ENCODE peak calls at places on chromosomes 16 and 17, in four cellular contexts. X is A549, H is transverse colon, M is prostate gland. N is an unnamed sample.

GRCh38 chr17:18362509-18363020 is 785 bp downstream of the SHMT1 start:
- DNase-seq in X (peak; percentile 34), H (peak; percentile 68), M (peak; percentile 33), N (peak; percentile 89)

GRCh38 chr16:1626776-1627175 is 14.6 kb downstream of the CRAMP1 start:
- DNase-seq in X (no peak), H (no peak), M (no peak), N (no peak)

GRCh38 chr16:83623091-83623730 is 184.6 kb upstream of the HSBP1 start:
- DNase-seq in X (no peak), H (no peak), M (no peak), N (no peak)

GRCh38 chr17:12659500-12659899 is 6.2 kb upstream of the MYOCD start:
- DNase-seq in X (peak; percentile 72), H (no peak), M (no peak), N (no peak)

GRCh38 chr16:29148867-29149272 is 164.0 kb downstream of the LAT start:
- DNase-seq in X (no peak), H (peak; percentile 60), M (no peak), N (no peak)

GRCh38 chr17:4584125-4584834 is at the start of gene SMTNL2:
- DNase-seq in X (no peak), H (no peak), M (no peak), N (peak; percentile 73)

GRCh38 chr17:8123695-8124349 is at the start of gene HES7:
- DNase-seq in X (peak; percentile 62), H (no peak), M (no peak), N (peak; percentile 79)

GRCh38 chr17:44829558-44830358 is at the start of gene GJC1:
- DNase-seq in X (peak; percentile 48), H (peak; percentile 10), M (no peak), N (peak; percentile 78)

GRCh38 chr17:35947156-35947585 is 3.7 kb upstream of the LYZL6 start:
- DNase-seq in X (peak; percentile 75), H (peak; percentile 62), M (no peak), N (no peak)

GRCh38 chr17:40582328-40582901 is 17.1 kb upstream of the CCR7 start:
- DNase-seq in X (no peak), H (peak; percentile 67), M (peak; percentile 83), N (no peak)

GRCh38 chr17:5861246-5861645 is 208.9 kb upstream of the WSCD1 start:
- DNase-seq in X (no peak), H (no peak), M (no peak), N (no peak)

GRCh38 chr17:55845385-55845784 is 94.5 kb downstream of the PCTP start:
- DNase-seq in X (peak; percentile 13), H (peak; percentile 33), M (peak; percentile 20), N (peak; percentile 82)

GRCh38 chr17:5537251-5537650 is 47.1 kb downstream of the NLRP1 start:
- DNase-seq in X (no peak), H (no peak), M (no peak), N (no peak)

GRCh38 chr17:36131436-36131835 is 27.8 kb downstream of the CCL4 start:
- DNase-seq in X (no peak), H (no peak), M (no peak), N (no peak)

GRCh38 chr16:85640254-85640558 is 27.1 kb downstream of the GSE1 start:
- DNase-seq in X (no peak), H (no peak), M (no peak), N (no peak)

GRCh38 chr17:31073411-31073810 is 21.4 kb upstream of the NF1 start:
- DNase-seq in X (no peak), H (peak; percentile 24), M (no peak), N (no peak)

GRCh38 chr16:49857423-49858181 is 1.7 kb upstream of the ZNF423 start:
- DNase-seq in X (peak; percentile 75), H (peak; percentile 76), M (no peak), N (peak; percentile 82)

GRCh38 chr17:31156326-31156725 is 61.5 kb downstream of the NF1 start:
- DNase-seq in X (no peak), H (no peak), M (no peak), N (no peak)

GRCh38 chr16:85126731-85127662 is 14.7 kb upstream of the CIBAR2 start:
- DNase-seq in X (no peak), H (no peak), M (no peak), N (no peak)

GRCh38 chr16:586645-587590 is 2.9 kb upstream of the RAB40C start:
- DNase-seq in X (no peak), H (no peak), M (no peak), N (no peak)
- TF ChIP-seq POLR2A in X (peak; percentile 28), H (no peak), M (no peak), N (no peak)

GRCh38 chr16:4386452-4386813 is 14.8 kb downstream of the VASN start:
- DNase-seq in X (no peak), H (no peak), M (no peak), N (no peak)

GRCh38 chr16:4386951-4387565 is 15.4 kb downstream of the VASN start:
- DNase-seq in X (no peak), H (no peak), M (no peak), N (no peak)

GRCh38 chr16:4384497-4384896 is 12.8 kb downstream of the VASN start:
- DNase-seq in X (no peak), H (no peak), M (no peak), N (no peak)

GRCh38 chr16:4385066-4385788 is 13.6 kb downstream of the VASN start:
- DNase-seq in X (no peak), H (no peak), M (no peak), N (no peak)

GRCh38 chr16:4385789-4386451 is 14.3 kb downstream of the VASN start:
- DNase-seq in X (no peak), H (no peak), M (no peak), N (no peak)
- TF ChIP-seq POLR2A in X (no peak), H (no peak), M (no peak), N (no peak)

DNA sequence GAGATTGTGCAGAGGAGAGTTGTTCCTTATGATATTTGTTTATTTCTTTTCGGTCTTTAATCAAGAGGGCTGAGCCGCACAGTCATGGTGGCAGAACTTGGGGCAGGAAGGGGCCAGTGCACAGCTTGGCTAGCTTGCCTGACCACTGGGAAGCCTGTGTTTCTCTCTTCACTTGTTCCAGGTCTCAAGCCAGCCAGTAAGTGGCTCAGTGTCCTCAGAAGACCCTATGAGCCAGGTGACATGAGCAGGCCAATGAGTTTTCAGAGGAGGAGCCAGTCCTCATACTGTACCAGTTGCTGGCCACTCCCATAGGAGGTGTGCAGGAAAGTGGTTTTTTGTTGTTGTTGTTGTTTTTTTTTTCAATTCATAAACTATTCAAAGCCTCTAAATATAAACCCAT is 15.2 kb downstream of the LYRM1 start:
- DNase-seq in X (no peak), H (no peak), M (no peak), N (no peak)
- TF ChIP-seq POLR2A in X (no peak), H (no peak), M (no peak), N (no peak)

DNA sequence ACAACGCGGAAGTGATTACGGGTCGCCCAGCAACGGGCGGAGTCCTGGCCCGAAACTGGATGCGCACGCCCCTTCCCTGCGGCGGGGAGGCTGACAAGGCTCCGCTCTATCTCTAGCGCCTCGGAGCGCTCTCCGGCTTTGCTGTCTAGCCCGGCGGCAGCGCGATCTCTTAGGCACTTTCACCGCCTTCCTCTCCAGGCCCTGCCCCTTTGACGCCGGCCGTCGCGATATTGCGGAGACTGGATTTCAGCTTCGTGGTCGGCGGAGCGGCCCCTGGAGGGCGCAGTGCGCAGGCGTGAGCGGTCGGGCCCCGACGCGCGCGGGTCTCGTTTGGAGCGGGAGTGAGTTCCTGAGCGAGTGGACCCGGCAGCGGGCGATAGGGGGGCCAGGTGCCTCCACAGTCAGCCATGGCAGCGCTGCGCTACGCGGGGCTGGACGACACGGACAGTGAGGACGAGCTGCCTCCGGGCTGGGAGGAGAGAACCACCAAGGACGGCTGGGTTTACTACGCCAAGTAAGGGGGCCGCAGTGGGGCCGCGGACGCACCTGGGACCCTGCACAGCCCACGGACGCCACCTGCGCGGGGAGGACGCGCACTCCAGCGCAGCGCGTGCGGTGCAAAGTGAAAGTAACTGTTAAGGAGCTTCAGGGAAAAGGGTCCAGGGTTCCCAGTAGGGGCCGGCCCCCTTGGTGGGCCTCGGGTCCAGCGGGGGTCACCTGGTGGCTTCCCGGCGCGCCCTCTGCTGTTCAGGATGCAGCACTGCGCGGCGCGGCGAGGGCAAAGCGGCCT is at the start of gene WWOX:
- DNase-seq in X (peak; percentile 97), H (peak; percentile 98), M (peak; percentile 97), N (peak; percentile 98)
- TF ChIP-seq POLR2A in X (peak; percentile 67), H (peak; percentile 46), M (peak; percentile 76), N (no peak)

DNA sequence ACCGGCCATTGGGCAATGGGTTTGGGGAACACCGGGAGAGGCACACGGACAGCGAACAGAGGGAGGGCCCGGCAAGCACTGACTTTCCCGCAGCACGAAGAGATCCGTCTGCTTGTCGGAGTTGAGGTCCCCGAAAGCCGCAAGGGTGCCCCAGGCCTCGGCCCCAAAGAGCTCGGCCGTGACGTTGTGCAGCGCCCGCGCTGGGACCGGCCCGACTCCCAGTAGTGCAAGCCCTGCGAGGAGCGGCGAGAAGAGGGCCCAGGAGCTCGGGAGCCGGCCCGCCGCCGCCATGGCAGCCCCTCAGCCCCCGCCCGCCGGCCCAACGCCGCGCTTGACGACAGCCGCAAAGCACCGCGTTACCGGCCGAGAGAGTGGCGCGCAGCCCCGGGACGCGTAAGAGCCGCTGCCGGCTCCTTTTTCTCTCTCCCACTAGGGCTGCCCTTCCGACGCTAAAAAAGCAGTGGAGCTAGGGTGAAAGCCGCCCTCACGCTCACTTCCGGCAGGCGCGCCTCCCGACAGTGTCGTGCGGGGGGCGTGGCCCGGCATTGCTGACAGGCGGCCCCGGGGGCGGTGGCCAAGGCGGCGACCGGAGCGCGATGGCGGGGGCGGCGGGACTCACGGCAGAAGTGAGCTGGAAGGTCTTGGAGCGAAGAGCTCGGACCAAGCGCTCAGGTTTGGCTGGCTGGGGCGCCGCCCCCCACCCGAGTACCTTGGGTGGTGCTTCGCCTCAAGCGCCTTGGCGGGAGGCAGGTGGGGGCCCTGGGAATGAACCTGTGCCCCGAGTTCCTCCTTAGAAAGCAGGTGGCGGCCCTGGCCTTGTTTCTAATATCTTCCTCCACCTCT is at the start of the genes ITFG1 and PHKB:
- DNase-seq in X (peak; percentile 94), H (peak; percentile 93), M (peak; percentile 86), N (peak; percentile 92)
- TF ChIP-seq POLR2A in X (peak; percentile 66), H (peak; percentile 72), M (peak; percentile 56), N (no peak)

N was measured in sigmoid colon.